ENCODE peak calls at places on chromosome 18, in eight cellular contexts. One of them, this sample, is unnamed.

GRCh38 chr18:2961828-2962227 is 51.1 kb downstream of the LPIN2 start:
- DNase-seq in astrocyte of the spinal cord: peak; percentile 66
- DNase-seq in activated CD4-positive, alpha-beta T cell treated with anti-CD3 and anti-CD28 coated beads, Interleukin-2, amount 50 U/mL, for 24 hours: no peak
- DNase-seq in AG09319: no peak
- DNase-seq in GM12865: peak; percentile 56
- DNase-seq in GM12892: no peak
- DNase-seq in hepatocyte: no peak
- DNase-seq in DND-41: peak; percentile 71
- DNase-seq in this sample: no peak

GRCh38 chr18:55076643-55077218 is 117.5 kb upstream of the CCDC68 start:
- DNase-seq in astrocyte of the spinal cord: peak; percentile 47
- DNase-seq in GM12865: no peak
- DNase-seq in hepatocyte: no peak
- DNase-seq in AG09319: no peak
- DNase-seq in GM12892: no peak
- DNase-seq in DND-41: no peak
- DNase-seq in activated CD4-positive, alpha-beta T cell treated with anti-CD3 and anti-CD28 coated beads, Interleukin-2, amount 50 U/mL, for 24 hours: no peak
- DNase-seq in this sample: no peak

GRCh38 chr18:74549591-74550104 is 15.3 kb downstream of the CNDP1 start:
- DNase-seq in GM12865: no peak
- DNase-seq in activated CD4-positive, alpha-beta T cell treated with anti-CD3 and anti-CD28 coated beads, Interleukin-2, amount 50 U/mL, for 24 hours: no peak
- DNase-seq in GM12892: no peak
- DNase-seq in astrocyte of the spinal cord: no peak
- DNase-seq in DND-41: no peak
- DNase-seq in hepatocyte: no peak
- DNase-seq in AG09319: no peak
- DNase-seq in this sample: no peak

GRCh38 chr18:69655816-69656215 is 255.1 kb downstream of the DOK6 start:
- DNase-seq in AG09319: no peak
- DNase-seq in hepatocyte: no peak
- DNase-seq in GM12892: no peak
- DNase-seq in astrocyte of the spinal cord: no peak
- DNase-seq in activated CD4-positive, alpha-beta T cell treated with anti-CD3 and anti-CD28 coated beads, Interleukin-2, amount 50 U/mL, for 24 hours: no peak
- DNase-seq in DND-41: no peak
- DNase-seq in GM12865: no peak
- DNase-seq in this sample: no peak

GRCh38 chr18:62790836-62791772 is 75.8 kb downstream of the PHLPP1 start:
- DNase-seq in GM12865: no peak
- DNase-seq in GM12892: no peak
- DNase-seq in AG09319: no peak
- DNase-seq in hepatocyte: no peak
- DNase-seq in DND-41: no peak
- DNase-seq in activated CD4-positive, alpha-beta T cell treated with anti-CD3 and anti-CD28 coated beads, Interleukin-2, amount 50 U/mL, for 24 hours: no peak
- DNase-seq in astrocyte of the spinal cord: peak; percentile 68
- DNase-seq in this sample: no peak

GRCh38 chr18:9910071-9910470 is 3.7 kb upstream of the VAPA start:
- DNase-seq in hepatocyte: no peak
- DNase-seq in activated CD4-positive, alpha-beta T cell treated with anti-CD3 and anti-CD28 coated beads, Interleukin-2, amount 50 U/mL, for 24 hours: no peak
- DNase-seq in GM12865: no peak
- DNase-seq in astrocyte of the spinal cord: no peak
- DNase-seq in AG09319: no peak
- DNase-seq in GM12892: no peak
- DNase-seq in DND-41: no peak
- DNase-seq in this sample: no peak

GRCh38 chr18:76562286-76562840 is 67.3 kb upstream of the ZNF516 start:
- DNase-seq in astrocyte of the spinal cord: no peak
- DNase-seq in activated CD4-positive, alpha-beta T cell treated with anti-CD3 and anti-CD28 coated beads, Interleukin-2, amount 50 U/mL, for 24 hours: no peak
- DNase-seq in AG09319: no peak
- DNase-seq in hepatocyte: no peak
- DNase-seq in GM12865: no peak
- DNase-seq in GM12892: no peak
- DNase-seq in DND-41: no peak
- DNase-seq in this sample: no peak

GRCh38 chr18:63319383-63320040 is at the start of gene BCL2:
- DNase-seq in DND-41: peak; percentile 72
- DNase-seq in AG09319: peak; percentile 4
- DNase-seq in hepatocyte: peak; percentile 16
- DNase-seq in GM12892: no peak
- DNase-seq in GM12865: no peak
- DNase-seq in astrocyte of the spinal cord: peak; percentile 57
- DNase-seq in activated CD4-positive, alpha-beta T cell treated with anti-CD3 and anti-CD28 coated beads, Interleukin-2, amount 50 U/mL, for 24 hours: no peak
- DNase-seq in this sample: no peak

GRCh38 chr18:61572871-61573270 is 239.6 kb downstream of the CDH20 start:
- DNase-seq in AG09319: peak; percentile 62
- DNase-seq in hepatocyte: no peak
- DNase-seq in GM12892: no peak
- DNase-seq in activated CD4-positive, alpha-beta T cell treated with anti-CD3 and anti-CD28 coated beads, Interleukin-2, amount 50 U/mL, for 24 hours: no peak
- DNase-seq in DND-41: no peak
- DNase-seq in GM12865: no peak
- DNase-seq in astrocyte of the spinal cord: no peak
- DNase-seq in this sample: no peak

GRCh38 chr18:13335903-13336302 is 117.3 kb downstream of the LDLRAD4 start:
- DNase-seq in AG09319: no peak
- DNase-seq in astrocyte of the spinal cord: no peak
- DNase-seq in GM12865: no peak
- DNase-seq in activated CD4-positive, alpha-beta T cell treated with anti-CD3 and anti-CD28 coated beads, Interleukin-2, amount 50 U/mL, for 24 hours: no peak
- DNase-seq in DND-41: no peak
- DNase-seq in GM12892: no peak
- DNase-seq in hepatocyte: no peak
- DNase-seq in this sample: no peak

GRCh38 chr18:63410792-63411191 is 11.5 kb downstream of the VPS4B start:
- DNase-seq in activated CD4-positive, alpha-beta T cell treated with anti-CD3 and anti-CD28 coated beads, Interleukin-2, amount 50 U/mL, for 24 hours: no peak
- DNase-seq in AG09319: no peak
- DNase-seq in GM12865: no peak
- DNase-seq in DND-41: no peak
- DNase-seq in GM12892: no peak
- DNase-seq in hepatocyte: peak; percentile 57
- DNase-seq in astrocyte of the spinal cord: peak; percentile 77
- DNase-seq in this sample: peak; percentile 28

GRCh38 chr18:23377669-23378469 is 75.2 kb upstream of the RIOK3 start:
- DNase-seq in DND-41: no peak
- DNase-seq in astrocyte of the spinal cord: peak; percentile 90
- DNase-seq in hepatocyte: peak; percentile 75
- DNase-seq in activated CD4-positive, alpha-beta T cell treated with anti-CD3 and anti-CD28 coated beads, Interleukin-2, amount 50 U/mL, for 24 hours: peak; percentile 3
- DNase-seq in GM12892: no peak
- DNase-seq in AG09319: peak; percentile 49
- DNase-seq in GM12865: peak; percentile 60
- DNase-seq in this sample: peak; percentile 67

GRCh38 chr18:55552498-55553189 is 35.3 kb downstream of the TCF4 start:
- DNase-seq in AG09319: no peak
- DNase-seq in hepatocyte: no peak
- DNase-seq in astrocyte of the spinal cord: peak; percentile 86
- DNase-seq in activated CD4-positive, alpha-beta T cell treated with anti-CD3 and anti-CD28 coated beads, Interleukin-2, amount 50 U/mL, for 24 hours: no peak
- DNase-seq in GM12865: no peak
- DNase-seq in GM12892: no peak
- DNase-seq in DND-41: no peak
- DNase-seq in this sample: peak; percentile 35

GRCh38 chr18:1505856-1506255 is 601.2 kb downstream of the ADCYAP1 start:
- DNase-seq in GM12892: no peak
- DNase-seq in GM12865: no peak
- DNase-seq in AG09319: no peak
- DNase-seq in hepatocyte: no peak
- DNase-seq in astrocyte of the spinal cord: no peak
- DNase-seq in activated CD4-positive, alpha-beta T cell treated with anti-CD3 and anti-CD28 coated beads, Interleukin-2, amount 50 U/mL, for 24 hours: no peak
- DNase-seq in DND-41: no peak
- DNase-seq in this sample: no peak

GRCh38 chr18:68431111-68431921 is 283.6 kb downstream of the TMX3 start:
- DNase-seq in activated CD4-positive, alpha-beta T cell treated with anti-CD3 and anti-CD28 coated beads, Interleukin-2, amount 50 U/mL, for 24 hours: no peak
- DNase-seq in DND-41: no peak
- DNase-seq in AG09319: no peak
- DNase-seq in GM12865: no peak
- DNase-seq in astrocyte of the spinal cord: peak; percentile 42
- DNase-seq in GM12892: no peak
- DNase-seq in hepatocyte: no peak
- DNase-seq in this sample: no peak

GRCh38 chr18:61531182-61531581 is 198.0 kb downstream of the CDH20 start:
- DNase-seq in GM12892: no peak
- DNase-seq in DND-41: no peak
- DNase-seq in GM12865: no peak
- DNase-seq in activated CD4-positive, alpha-beta T cell treated with anti-CD3 and anti-CD28 coated beads, Interleukin-2, amount 50 U/mL, for 24 hours: no peak
- DNase-seq in AG09319: no peak
- DNase-seq in astrocyte of the spinal cord: no peak
- DNase-seq in hepatocyte: no peak
- DNase-seq in this sample: no peak

GRCh38 chr18:75036941-75037516 is 171.9 kb downstream of the PTGR3 start:
- DNase-seq in GM12892: no peak
- DNase-seq in DND-41: no peak
- DNase-seq in hepatocyte: no peak
- DNase-seq in astrocyte of the spinal cord: no peak
- DNase-seq in AG09319: no peak
- DNase-seq in GM12865: no peak
- DNase-seq in activated CD4-positive, alpha-beta T cell treated with anti-CD3 and anti-CD28 coated beads, Interleukin-2, amount 50 U/mL, for 24 hours: no peak
- DNase-seq in this sample: no peak

GRCh38 chr18:68564961-68565360 is 149.9 kb downstream of the TMX3 start:
- DNase-seq in DND-41: no peak
- DNase-seq in activated CD4-positive, alpha-beta T cell treated with anti-CD3 and anti-CD28 coated beads, Interleukin-2, amount 50 U/mL, for 24 hours: no peak
- DNase-seq in GM12865: no peak
- DNase-seq in GM12892: no peak
- DNase-seq in AG09319: no peak
- DNase-seq in hepatocyte: no peak
- DNase-seq in astrocyte of the spinal cord: peak; percentile 13
- DNase-seq in this sample: no peak

GRCh38 chr18:26697186-26697585 is 148.8 kb upstream of the KCTD1 start:
- DNase-seq in AG09319: no peak
- DNase-seq in GM12865: no peak
- DNase-seq in GM12892: no peak
- DNase-seq in DND-41: no peak
- DNase-seq in activated CD4-positive, alpha-beta T cell treated with anti-CD3 and anti-CD28 coated beads, Interleukin-2, amount 50 U/mL, for 24 hours: no peak
- DNase-seq in astrocyte of the spinal cord: no peak
- DNase-seq in hepatocyte: no peak
- DNase-seq in this sample: no peak

GRCh38 chr18:63578357-63578958 is 8.7 kb upstream of the SERPINB13 start:
- DNase-seq in GM12892: no peak
- DNase-seq in GM12865: peak; percentile 62
- DNase-seq in AG09319: no peak
- DNase-seq in DND-41: peak; percentile 36
- DNase-seq in astrocyte of the spinal cord: peak; percentile 59
- DNase-seq in activated CD4-positive, alpha-beta T cell treated with anti-CD3 and anti-CD28 coated beads, Interleukin-2, amount 50 U/mL, for 24 hours: peak; percentile 3
- DNase-seq in hepatocyte: peak; percentile 49
- DNase-seq in this sample: no peak

GRCh38 chr18:50099725-50100414 is 95.1 kb downstream of the MYO5B start:
- DNase-seq in DND-41: no peak
- DNase-seq in activated CD4-positive, alpha-beta T cell treated with anti-CD3 and anti-CD28 coated beads, Interleukin-2, amount 50 U/mL, for 24 hours: no peak
- DNase-seq in GM12865: peak; percentile 70
- DNase-seq in hepatocyte: peak; percentile 40
- DNase-seq in astrocyte of the spinal cord: peak; percentile 52
- DNase-seq in GM12892: no peak
- DNase-seq in AG09319: no peak
- DNase-seq in this sample: peak; percentile 88

GRCh38 chr18:389658-390357 is 110.7 kb downstream of the COLEC12 start:
- DNase-seq in astrocyte of the spinal cord: peak; percentile 74
- DNase-seq in hepatocyte: no peak
- DNase-seq in DND-41: peak; percentile 24
- DNase-seq in AG09319: no peak
- DNase-seq in activated CD4-positive, alpha-beta T cell treated with anti-CD3 and anti-CD28 coated beads, Interleukin-2, amount 50 U/mL, for 24 hours: no peak
- DNase-seq in GM12865: peak; percentile 40
- DNase-seq in GM12892: no peak
- DNase-seq in this sample: no peak

GRCh38 chr18:24204904-24205303 is 66.0 kb downstream of the CABYR start:
- DNase-seq in GM12892: no peak
- DNase-seq in astrocyte of the spinal cord: no peak
- DNase-seq in AG09319: no peak
- DNase-seq in DND-41: no peak
- DNase-seq in GM12865: no peak
- DNase-seq in activated CD4-positive, alpha-beta T cell treated with anti-CD3 and anti-CD28 coated beads, Interleukin-2, amount 50 U/mL, for 24 hours: no peak
- DNase-seq in hepatocyte: no peak
- DNase-seq in this sample: no peak

This sample was measured in kidney epithelial cell.